ENCODE peak calls at places on chromosomes 12 and 14, in four cellular contexts. E, F, J and C are unnamed samples.

GRCh38 chr12:132886529-132887477 is 602 bp downstream of the CHFR start:
- DNase-seq in F (peak; percentile 26), J (no peak), E (peak; percentile 4), C (no peak)

GRCh38 chr12:26229910-26230309 is 34.5 kb downstream of the SSPN start:
- DNase-seq in J (no peak), E (no peak), F (no peak), C (no peak)

GRCh38 chr12:124626841-124627502 is 59.6 kb upstream of the NCOR2 start:
- DNase-seq in J (peak; percentile 88), E (peak; percentile 43), F (no peak), C (no peak)

GRCh38 chr14:69049675-69050074 is 70.6 kb upstream of the ACTN1 start:
- DNase-seq in E (peak; percentile 93), F (no peak), J (no peak), C (peak; percentile 70)

GRCh38 chr12:7588703-7589329 is 76.9 kb downstream of the APOBEC1 start:
- DNase-seq in E (peak; percentile 12), F (no peak), J (no peak), C (peak; percentile 24)

GRCh38 chr12:105569886-105570285 is 239.4 kb downstream of the C12orf75 start:
- DNase-seq in E (no peak), F (no peak), J (no peak), C (no peak)

GRCh38 chr12:32765906-32766305 is 10.2 kb upstream of the YARS2 start:
- DNase-seq in F (no peak), E (no peak), J (no peak), C (peak; percentile 54)

GRCh38 chr12:52637299-52637698 is 14.7 kb downstream of the KRT2 start:
- DNase-seq in F (no peak), J (no peak), E (no peak), C (no peak)

GRCh38 chr12:45634273-45634917 is 95.1 kb upstream of the ARID2 start:
- DNase-seq in J (no peak), E (no peak), F (no peak), C (no peak)

GRCh38 chr14:104228221-104228620 is 89.8 kb downstream of the KIF26A start:
- DNase-seq in E (no peak), J (no peak), F (no peak), C (no peak)

GRCh38 chr14:101001311-101002069 is 98.0 kb upstream of the RTL1 start:
- DNase-seq in F (no peak), E (peak; percentile 89), J (no peak), C (peak; percentile 54)

GRCh38 chr12:57611810-57612710 is 825 bp downstream of the ARHGEF25 start:
- DNase-seq in E (no peak), F (no peak), J (no peak), C (no peak)

GRCh38 chr12:116919706-116920485 is 9.1 kb downstream of the FBXW8 start:
- DNase-seq in E (no peak), F (no peak), J (no peak), C (no peak)

GRCh38 chr14:87059060-87059827 is 933.7 kb downstream of the GALC start:
- DNase-seq in E (no peak), F (no peak), J (no peak), C (no peak)

GRCh38 chr14:98592611-98593170 is 679.3 kb downstream of the BCL11B start:
- DNase-seq in J (no peak), F (no peak), E (no peak), C (no peak)

GRCh38 chr14:70397746-70398145 is 19.1 kb downstream of the SYNJ2BP start:
- DNase-seq in F (no peak), E (no peak), J (no peak), C (no peak)

GRCh38 chr14:98689936-98690335 is 582.1 kb downstream of the BCL11B start:
- DNase-seq in J (no peak), F (no peak), E (no peak), C (no peak)

GRCh38 chr12:119005085-119005484 is 23.7 kb downstream of the SRRM4 start:
- DNase-seq in J (no peak), E (no peak), F (no peak), C (no peak)

GRCh38 chr14:36028218-36028617 is 148.3 kb downstream of the PTCSC3 start:
- DNase-seq in J (no peak), E (no peak), F (no peak), C (no peak)

GRCh38 chr14:77278461-77279230 is 7.6 kb upstream of the NGB start:
- DNase-seq in E (no peak), J (no peak), F (no peak), C (no peak)

GRCh38 chr12:92506460-92506859 is 196.3 kb upstream of the PLEKHG7 start:
- DNase-seq in J (no peak), F (no peak), E (no peak), C (no peak)

GRCh38 chr12:28296287-28296686 is 106.0 kb downstream of the CCDC91 start:
- DNase-seq in J (no peak), E (no peak), F (no peak), C (no peak)

GRCh38 chr14:99190696-99191662 is 81.0 kb downstream of the BCL11B start:
- DNase-seq in F (no peak), J (no peak), E (no peak), C (no peak)

GRCh38 chr12:88866881-88867280 is 286.6 kb upstream of the KITLG start:
- DNase-seq in F (no peak), E (no peak), J (no peak), C (no peak)

GRCh38 chr12:116048886-116049285 is 228.6 kb downstream of the MED13L start:
- DNase-seq in F (no peak), E (no peak), J (no peak), C (no peak)

GRCh38 chr14:64279719-64280668 is 14.2 kb downstream of the ESR2 start:
- DNase-seq in E (peak; percentile 24), J (no peak), F (no peak), C (no peak)

GRCh38 chr12:62911288-62911687 is 23.7 kb downstream of the PPM1H start:
- DNase-seq in F (no peak), E (no peak), J (no peak), C (no peak)

GRCh38 chr12:75759842-75760260 is 248.4 kb upstream of the KRR1 start:
- DNase-seq in E (peak; percentile 94), J (no peak), F (no peak), C (no peak)

GRCh38 chr14:106694638-106695393 is 1168.4 kb downstream of the TMEM121 start:
- DNase-seq in E (no peak), J (peak; percentile 16), F (no peak), C (no peak)

GRCh38 chr14:106690333-106690891 is 1164.0 kb downstream of the TMEM121 start:
- DNase-seq in E (no peak), F (no peak), J (no peak), C (no peak)

GRCh38 chr14:106686533-106686932 is 1160.2 kb downstream of the TMEM121 start:
- DNase-seq in F (no peak), J (no peak), E (no peak), C (no peak)

DNA sequence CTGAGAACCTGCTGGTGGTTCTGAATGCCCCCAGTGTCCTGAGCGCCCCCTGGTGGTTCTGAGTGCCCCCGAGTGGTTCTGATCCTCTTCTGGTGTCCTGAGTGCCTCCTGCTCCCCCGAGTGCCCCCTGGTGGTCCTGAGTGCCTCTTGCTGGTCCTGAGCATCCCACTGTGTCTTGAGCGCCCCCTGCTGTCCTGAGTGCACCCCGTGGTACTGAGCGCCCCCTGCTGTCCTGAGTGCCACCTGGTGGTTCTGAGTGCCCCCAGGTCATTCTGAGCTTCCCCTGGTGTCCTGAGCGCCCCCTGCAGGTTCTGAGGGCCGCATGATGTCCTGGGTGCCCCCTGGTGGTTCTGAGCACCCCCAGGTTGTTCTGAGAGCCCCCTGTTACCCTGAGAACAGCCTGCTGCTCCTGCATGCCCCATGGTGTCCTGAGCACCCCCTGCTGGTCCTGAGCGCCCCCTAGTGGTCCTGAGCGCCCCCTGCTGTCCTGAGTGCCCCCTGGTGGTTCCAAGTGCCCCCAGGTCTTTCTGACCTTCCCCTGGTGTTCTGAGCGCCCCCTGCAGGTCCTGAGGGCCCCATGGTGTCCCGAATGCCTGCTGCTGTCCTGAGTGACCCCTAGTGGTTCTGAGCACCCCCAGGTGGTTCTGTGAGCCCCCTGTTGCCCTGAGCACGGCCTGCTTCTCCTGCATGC is 1165.4 kb downstream of the TMEM121 start:
- DNase-seq in E (no peak), F (no peak), J (peak; percentile 14), C (no peak)
- TF ChIP-seq CTCF in E (peak; percentile 1), F (peak; percentile 44), J (no peak), C (peak; percentile 8)

GRCh38 chr12:113002676-113003075 is 24.4 kb downstream of the OAS2 start:
- DNase-seq in F (no peak), E (no peak), J (no peak), C (no peak)

GRCh38 chr12:113003631-113004030 is 25.3 kb downstream of the OAS2 start:
- DNase-seq in J (no peak), E (no peak), F (no peak), C (no peak)

GRCh38 chr12:113006641-113007040 is 28.3 kb downstream of the OAS2 start:
- DNase-seq in F (no peak), E (no peak), J (no peak), C (no peak)

GRCh38 chr12:113007166-113007565 is 28.8 kb downstream of the OAS2 start:
- DNase-seq in E (peak; percentile 18), J (no peak), F (no peak), C (peak; percentile 52)

DNA sequence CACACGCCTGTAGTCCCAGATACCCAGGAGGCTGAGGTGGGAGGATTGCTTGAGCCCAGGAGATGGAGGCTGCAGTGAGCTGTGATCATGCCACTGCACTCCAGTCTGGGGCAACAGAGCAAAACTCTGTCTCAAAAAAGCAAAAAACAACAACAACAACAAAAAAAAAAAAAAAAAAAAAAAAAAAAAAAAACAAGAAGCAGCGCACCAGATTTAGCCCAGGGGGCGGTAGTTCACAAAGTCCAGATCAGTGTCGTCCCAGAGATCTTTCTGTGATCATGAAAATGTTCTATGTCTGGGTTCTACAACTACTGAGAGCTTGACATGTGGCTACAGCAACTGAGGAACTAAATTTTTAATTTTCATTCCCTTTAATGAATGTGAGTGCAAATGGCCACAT is 27.4 kb downstream of the OAS2 start:
- DNase-seq in E (no peak), J (no peak), F (no peak), C (no peak)
- TF ChIP-seq CTCF in E (peak; percentile 11), J (no peak), F (peak; percentile 41), C (peak; percentile 8)

GRCh38 chr14:51651388-51652167 is at the start of gene FRMD6:
- DNase-seq in E (peak; percentile 90), F (peak; percentile 62), J (peak; percentile 90), C (peak; percentile 79)
- TF ChIP-seq CTCF in E (peak; percentile 80), F (peak; percentile 79), J (peak; percentile 89), C (peak; percentile 47)

GRCh38 chr12:90253142-90253541 is 544.5 kb upstream of the ATP2B1 start:
- DNase-seq in J (no peak), E (no peak), F (no peak), C (no peak)

GRCh38 chr12:90257927-90258624 is 549.4 kb upstream of the ATP2B1 start:
- DNase-seq in J (no peak), F (no peak), E (no peak), C (no peak)

GRCh38 chr12:90250041-90250440 is 541.4 kb upstream of the ATP2B1 start:
- DNase-seq in E (no peak), J (no peak), F (no peak), C (no peak)

GRCh38 chr12:90250766-90251165 is 542.1 kb upstream of the ATP2B1 start:
- DNase-seq in J (no peak), F (no peak), E (no peak), C (no peak)

DNA sequence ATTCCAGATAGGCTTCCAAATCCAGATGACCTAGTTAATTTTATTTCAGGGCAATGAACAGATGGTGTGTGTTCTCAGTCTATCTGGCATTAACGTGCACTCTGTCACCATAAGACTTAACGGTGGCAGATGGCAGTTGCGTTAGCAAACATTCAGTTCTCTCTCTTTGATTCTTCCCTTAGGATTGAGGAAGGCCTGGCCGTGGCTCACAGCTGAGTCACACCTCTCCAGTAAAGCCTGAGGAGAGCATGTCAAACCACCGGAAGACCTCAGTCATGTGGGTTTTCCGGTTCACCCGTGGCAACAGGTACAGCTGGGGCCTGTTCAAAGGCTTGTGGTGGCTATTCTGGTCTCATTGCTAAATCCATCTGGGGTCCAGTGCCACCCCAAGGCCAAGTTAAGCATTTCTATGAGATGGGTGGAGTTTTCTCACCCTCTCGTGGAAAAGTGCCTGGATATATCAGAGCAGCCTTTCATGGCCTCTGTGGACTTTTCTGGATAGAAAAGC is 545.1 kb upstream of the ATP2B1 start:
- DNase-seq in E (peak; percentile 92), F (no peak), J (peak; percentile 57), C (no peak)
- TF ChIP-seq CTCF in E (peak; percentile 31), F (no peak), J (no peak), C (peak; percentile 4)